ENCODE peak calls at places on chromosomes 2 and 18, in ten cellular contexts. Q is psoas muscle; V is fibroblast of villous mesenchyme; X is GM12865; A is K562; K is fibroblast of mammary gland; I is thyroid gland; O is skeletal muscle cell; Z is AG10803; E is naive thymus-derived CD4-positive, alpha-beta T cell. P is an unnamed sample.

GRCh38 chr2:15860760-15861159 is 79.6 kb upstream of the MYCN start:
- DNase-seq in Q (no peak), V (no peak), X (no peak), A (no peak), K (no peak), I (no peak), O (no peak), Z (no peak), E (no peak), P (no peak)

GRCh38 chr18:48546411-48546810 is 7.6 kb downstream of the CTIF start:
- DNase-seq in Q (no peak), V (peak), X (no peak), A (no peak), K (no peak), I (no peak), O (no peak), Z (peak), E (no peak), P (no peak)

GRCh38 chr2:174846941-174847938 is 83.0 kb upstream of the CHRNA1 start:
- DNase-seq in Q (no peak), V (peak), X (no peak), A (peak), K (peak), I (no peak), O (peak), Z (peak), E (no peak), P (no peak)

GRCh38 chr2:146927080-146927714 is 917.6 kb upstream of the ACVR2A start:
- DNase-seq in Q (peak), V (peak), X (peak), A (no peak), K (peak), I (peak), O (no peak), Z (peak), E (no peak), P (no peak)

GRCh38 chr18:6744816-6745455 is 15.4 kb downstream of the ARHGAP28 start:
- DNase-seq in Q (no peak), V (no peak), X (no peak), A (no peak), K (no peak), I (no peak), O (no peak), Z (no peak), E (no peak), P (no peak)

GRCh38 chr2:17296676-17297075 is 221.6 kb downstream of the RAD51AP2 start:
- DNase-seq in Q (no peak), V (no peak), X (no peak), A (no peak), K (no peak), I (no peak), O (no peak), Z (no peak), E (no peak), P (no peak)

GRCh38 chr2:51918113-51918512 is 886.2 kb upstream of the NRXN1 start:
- DNase-seq in Q (no peak), V (peak), X (no peak), A (no peak), K (peak), I (no peak), O (peak), Z (peak), E (no peak), P (no peak)

GRCh38 chr2:147182260-147182659 is 662.6 kb upstream of the ACVR2A start:
- DNase-seq in Q (no peak), V (no peak), X (peak), A (no peak), K (peak), I (no peak), O (no peak), Z (no peak), E (no peak), P (no peak)

GRCh38 chr18:22606563-22607283 is 189.0 kb upstream of the CTAGE1 start:
- DNase-seq in Q (no peak), V (peak), X (no peak), A (no peak), K (no peak), I (no peak), O (no peak), Z (peak), E (no peak), P (no peak)

GRCh38 chr2:171574149-171574795 is 52.0 kb downstream of the CYBRD1 start:
- DNase-seq in Q (peak), V (peak), X (peak), A (peak), K (peak), I (peak), O (peak), Z (peak), E (peak), P (peak)

GRCh38 chr2:221492606-221493005 is 79.5 kb downstream of the EPHA4 start:
- DNase-seq in Q (no peak), V (no peak), X (no peak), A (no peak), K (peak), I (no peak), O (no peak), Z (peak), E (no peak), P (no peak)

GRCh38 chr2:186575302-186575701 is 14.6 kb upstream of the ITGAV start:
- DNase-seq in Q (no peak), V (peak), X (peak), A (peak), K (peak), I (peak), O (peak), Z (peak), E (no peak), P (no peak)

GRCh38 chr2:101909760-101910159 is 82.0 kb upstream of the IL1R2 start:
- DNase-seq in Q (no peak), V (no peak), X (no peak), A (no peak), K (no peak), I (no peak), O (no peak), Z (no peak), E (no peak), P (no peak)

GRCh38 chr2:62808554-62808953 is 103.0 kb downstream of the EHBP1 start:
- DNase-seq in Q (no peak), V (no peak), X (no peak), A (no peak), K (no peak), I (no peak), O (no peak), Z (no peak), E (no peak), P (no peak)

GRCh38 chr2:144682248-144682647 is 162.3 kb upstream of the ZEB2 start:
- DNase-seq in Q (no peak), V (no peak), X (no peak), A (peak), K (no peak), I (no peak), O (no peak), Z (no peak), E (no peak), P (no peak)

GRCh38 chr2:156593011-156593921 is 157.1 kb downstream of the GPD2 start:
- DNase-seq in Q (no peak), V (no peak), X (no peak), A (no peak), K (no peak), I (no peak), O (no peak), Z (no peak), E (no peak), P (no peak)

GRCh38 chr18:77857926-77858325 is 608.3 kb downstream of the GALR1 start:
- DNase-seq in Q (no peak), V (no peak), X (no peak), A (no peak), K (no peak), I (no peak), O (no peak), Z (no peak), E (no peak), P (no peak)

GRCh38 chr2:177187631-177188312 is 24.8 kb upstream of the HNRNPA3 start:
- DNase-seq in Q (no peak), V (peak), X (no peak), A (no peak), K (peak), I (no peak), O (peak), Z (peak), E (no peak), P (no peak)

GRCh38 chr2:6828299-6828584 is 37.5 kb downstream of the CMPK2 start:
- DNase-seq in Q (no peak), V (peak), X (no peak), A (no peak), K (peak), I (no peak), O (no peak), Z (peak), E (no peak), P (no peak)

GRCh38 chr2:67871696-67872320 is 191.0 kb downstream of the C1D start:
- DNase-seq in Q (no peak), V (peak), X (no peak), A (no peak), K (peak), I (peak), O (peak), Z (peak), E (no peak), P (no peak)

GRCh38 chr2:64327510-64328414 is 126.2 kb upstream of the LGALSL start:
- DNase-seq in Q (peak), V (peak), X (peak), A (no peak), K (peak), I (peak), O (no peak), Z (peak), E (peak), P (peak)

GRCh38 chr2:212539145-212539880 is 711 bp upstream of the ERBB4 start:
- DNase-seq in Q (peak), V (no peak), X (peak), A (peak), K (no peak), I (peak), O (no peak), Z (no peak), E (no peak), P (peak)

GRCh38 chr2:137706786-137707613 is 257.3 kb upstream of the HNMT start:
- DNase-seq in Q (peak), V (no peak), X (no peak), A (no peak), K (no peak), I (no peak), O (no peak), Z (no peak), E (no peak), P (no peak)

GRCh38 chr2:218149098-218149497 is 17.7 kb downstream of the CXCR1 start:
- DNase-seq in Q (no peak), V (no peak), X (no peak), A (no peak), K (no peak), I (no peak), O (no peak), Z (no peak), E (no peak), P (no peak)

GRCh38 chr2:7437716-7438648 is 520.8 kb downstream of the RNF144A start:
- DNase-seq in Q (no peak), V (no peak), X (peak), A (no peak), K (no peak), I (no peak), O (no peak), Z (no peak), E (no peak), P (no peak)

GRCh38 chr2:158095912-158096311 is 5.8 kb upstream of the UPP2 start:
- DNase-seq in Q (no peak), V (no peak), X (no peak), A (no peak), K (no peak), I (no peak), O (no peak), Z (no peak), E (no peak), P (no peak)

GRCh38 chr2:2623939-2624338 is 292.9 kb upstream of the MYT1L start:
- DNase-seq in Q (no peak), V (no peak), X (no peak), A (no peak), K (no peak), I (no peak), O (no peak), Z (no peak), E (no peak), P (no peak)

GRCh38 chr18:2971741-2972552 is 41.0 kb downstream of the LPIN2 start:
- DNase-seq in Q (peak), V (peak), X (peak), A (no peak), K (peak), I (peak), O (no peak), Z (peak), E (no peak), P (peak)

GRCh38 chr2:120765911-120766757 is 30.5 kb downstream of the GLI2 start:
- DNase-seq in Q (peak), V (peak), X (no peak), A (no peak), K (peak), I (peak), O (peak), Z (peak), E (no peak), P (peak)

GRCh38 chr2:191187105-191187829 is 36.5 kb upstream of the STAT4 start:
- DNase-seq in Q (no peak), V (no peak), X (no peak), A (no peak), K (no peak), I (no peak), O (no peak), Z (no peak), E (no peak), P (no peak)

GRCh38 chr2:198400999-198401398 is 596.6 kb downstream of the PLCL1 start:
- DNase-seq in Q (no peak), V (no peak), X (no peak), A (no peak), K (no peak), I (no peak), O (no peak), Z (no peak), E (no peak), P (no peak)

DNA sequence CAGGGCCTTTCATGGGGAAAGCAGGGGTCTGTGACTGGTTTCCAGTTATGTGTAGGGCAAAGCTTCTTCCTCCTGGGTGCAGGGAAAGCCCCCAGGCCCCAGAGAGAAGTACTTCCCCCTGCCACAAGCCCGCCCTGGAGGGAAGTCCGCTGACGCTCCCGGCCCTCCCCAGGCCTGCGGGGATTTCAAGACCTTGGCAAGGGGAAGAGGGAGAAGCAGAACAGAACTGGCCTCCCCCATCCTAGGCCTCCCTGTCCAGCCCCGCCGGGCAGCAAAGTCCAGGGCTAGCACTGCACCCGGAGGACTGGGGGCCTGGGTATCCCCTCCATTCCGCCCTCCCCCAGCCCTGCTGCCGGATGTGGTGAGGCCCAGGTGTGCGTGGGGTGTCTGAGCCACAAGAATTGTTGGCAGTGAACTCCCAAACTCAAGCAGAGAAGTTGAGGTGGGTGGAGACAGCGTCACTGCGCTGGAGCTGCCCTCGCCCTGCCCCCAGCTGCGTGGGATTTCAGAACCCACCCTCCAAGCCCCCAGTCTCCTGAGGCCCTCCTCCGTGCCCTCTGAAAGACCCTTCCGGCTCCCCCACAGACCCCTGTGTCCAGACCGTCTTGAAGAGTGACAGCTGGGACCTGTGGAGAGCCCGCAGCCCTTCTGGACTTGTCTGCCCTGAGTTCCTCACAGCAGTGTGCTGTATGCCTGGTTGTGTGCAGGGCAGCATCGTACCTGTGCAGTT is 1.1 kb upstream of the DUSP2 start:
- DNase-seq in Q (peak), V (no peak), X (peak), A (peak), K (no peak), I (peak), O (no peak), Z (no peak), E (peak), P (peak)
- H3K4me3 ChIP-seq in Q (no peak), V (no peak), X (peak), A (no peak), K (no peak), I (no peak), O (no peak), Z (no peak), E (peak), P (peak)

DNA sequence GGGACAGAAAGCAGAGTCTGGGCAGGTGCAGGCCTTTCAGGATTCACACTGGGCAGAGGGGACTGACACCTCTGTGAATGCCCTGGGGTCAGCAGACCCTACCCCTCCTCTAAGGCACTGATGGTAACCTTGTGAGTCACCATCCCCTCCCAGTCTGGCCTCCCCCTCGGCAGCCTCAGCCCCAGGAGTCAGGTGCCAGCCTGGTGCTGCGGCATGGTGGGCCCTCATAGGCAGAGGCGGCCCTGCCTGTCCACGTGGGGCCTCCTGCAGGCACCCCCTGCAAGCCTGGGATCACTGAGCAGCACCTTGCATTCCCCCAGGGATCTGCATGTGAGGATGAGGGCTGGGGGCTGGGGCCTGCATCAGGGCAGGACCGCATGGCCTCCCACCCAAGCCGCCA is 4.8 kb upstream of the GPR17 start:
- DNase-seq in Q (no peak), V (no peak), X (no peak), A (no peak), K (no peak), I (no peak), O (no peak), Z (no peak), E (no peak), P (no peak)
- H3K4me3 ChIP-seq in Q (no peak), V (no peak), X (no peak), A (no peak), K (no peak), I (no peak), O (no peak), Z (no peak), E (peak), P (no peak)

GRCh38 chr2:31219131-31219969 is 2.0 kb upstream of the CAPN14 start:
- DNase-seq in Q (no peak), V (no peak), X (peak), A (no peak), K (no peak), I (no peak), O (no peak), Z (no peak), E (no peak), P (no peak)
- H3K4me3 ChIP-seq in Q (no peak), V (no peak), X (no peak), A (no peak), K (no peak), I (no peak), O (no peak), Z (no peak), E (no peak), P (no peak)

GRCh38 chr18:33231474-33232317 is 208.8 kb downstream of the CCDC178 start:
- DNase-seq in Q (peak), V (peak), X (peak), A (peak), K (peak), I (peak), O (peak), Z (peak), E (no peak), P (peak)
- H3K4me3 ChIP-seq in Q (no peak), V (no peak), X (no peak), A (no peak), K (no peak), I (no peak), O (no peak), Z (no peak), E (no peak), P (no peak)

P was measured in heart right ventricle.